ENCODE peak calls at places on chromosomes 1 and 21, in eight cellular contexts. J is tibial artery, G is AG08395, R is amniotic epithelial cell, A is cardiac fibroblast, Q is right cardiac atrium, P is left ventricle myocardium inferior, M is NT2/D1. K is an unnamed sample.

GRCh38 chr1:67700220-67700619 is 15.2 kb downstream of the GADD45A start:
- DNase-seq in G (no peak), Q (no peak), R (no peak), M (no peak), J (no peak), P (no peak), A (no peak), K (no peak)

GRCh38 chr1:180851995-180852887 is 60.5 kb upstream of the KIAA1614 start:
- DNase-seq in M (no peak), J (no peak), R (no peak), A (no peak), Q (no peak), G (no peak), P (no peak), K (no peak)

GRCh38 chr21:45551316-45551715 is 9.1 kb upstream of the SLC19A1 start:
- DNase-seq in P (peak; percentile 9), Q (no peak), R (peak; percentile 67), G (peak; percentile 64), J (no peak), M (no peak), A (peak; percentile 65), K (no peak)

GRCh38 chr21:20875741-20876140 is 122.5 kb upstream of the NCAM2 start:
- DNase-seq in G (no peak), R (peak; percentile 36), P (no peak), M (peak; percentile 3), J (no peak), A (no peak), Q (no peak), K (no peak)

GRCh38 chr1:218336353-218336752 is 8.8 kb upstream of the TGFB2 start:
- DNase-seq in R (no peak), Q (no peak), M (no peak), A (no peak), J (no peak), G (no peak), P (no peak), K (no peak)

GRCh38 chr1:80531182-80531581 is 1269.6 kb upstream of the ADGRL2 start:
- DNase-seq in P (no peak), M (no peak), A (peak; percentile 19), R (no peak), G (no peak), J (no peak), Q (no peak), K (no peak)

GRCh38 chr1:243763806-243764205 is 86.2 kb downstream of the AKT3 start:
- DNase-seq in Q (no peak), A (no peak), J (no peak), R (no peak), M (no peak), G (no peak), P (no peak), K (no peak)

GRCh38 chr1:93338426-93338825 is 7.3 kb upstream of the DR1 start:
- DNase-seq in M (no peak), J (no peak), Q (no peak), P (no peak), G (peak; percentile 88), A (peak; percentile 89), R (peak; percentile 95), K (no peak)

GRCh38 chr21:25515484-25516405 is 91.5 kb downstream of the MRPL39 start:
- DNase-seq in Q (no peak), P (no peak), M (no peak), J (no peak), G (no peak), A (peak; percentile 9), R (no peak), K (no peak)

GRCh38 chr1:206713070-206713469 is 28.4 kb downstream of the MAPKAPK2 start:
- DNase-seq in G (no peak), M (no peak), Q (no peak), P (no peak), R (no peak), J (no peak), A (no peak), K (no peak)

GRCh38 chr1:108595510-108595909 is 35.6 kb downstream of the EEIG2 start:
- DNase-seq in R (peak; percentile 64), A (peak; percentile 90), Q (no peak), J (no peak), G (no peak), P (no peak), M (no peak), K (no peak)

GRCh38 chr1:212498243-212498642 is 65.5 kb downstream of the NENF start:
- DNase-seq in G (peak; percentile 45), J (no peak), R (peak; percentile 95), P (no peak), A (peak; percentile 88), Q (no peak), M (no peak), K (no peak)

GRCh38 chr1:27152829-27153548 is 1.9 kb downstream of the SLC9A1 start:
- DNase-seq in Q (no peak), G (no peak), M (no peak), A (no peak), R (no peak), P (no peak), J (no peak), K (no peak)

GRCh38 chr1:181562395-181562794 is 79.1 kb downstream of the CACNA1E start:
- DNase-seq in G (no peak), Q (no peak), A (no peak), R (no peak), P (no peak), M (no peak), J (no peak), K (no peak)

GRCh38 chr1:102191723-102192122 is 195.0 kb upstream of the OLFM3 start:
- DNase-seq in P (no peak), Q (no peak), A (peak; percentile 3), J (no peak), M (peak; percentile 64), G (no peak), R (no peak), K (no peak)

GRCh38 chr21:42523941-42524340 is 10.3 kb downstream of the SLC37A1 start:
- DNase-seq in Q (no peak), G (no peak), A (no peak), M (no peak), P (no peak), J (no peak), R (no peak), K (no peak)

GRCh38 chr1:160789702-160790611 is 6.0 kb upstream of the LY9 start:
- DNase-seq in R (peak; percentile 37), M (no peak), P (no peak), G (no peak), A (no peak), J (no peak), Q (no peak), K (no peak)

GRCh38 chr1:109771712-109772657 is 8.3 kb upstream of the EPS8L3 start:
- DNase-seq in P (peak; percentile 10), G (no peak), R (peak; percentile 8), M (no peak), A (no peak), Q (peak; percentile 12), J (no peak), K (peak; percentile 32)

GRCh38 chr1:1085171-1085841 is 11.2 kb upstream of the RNF223 start:
- DNase-seq in Q (no peak), P (no peak), G (no peak), M (no peak), A (no peak), J (peak; percentile 9), R (no peak), K (no peak)

GRCh38 chr1:30064547-30064946 is 658.8 kb downstream of the MATN1 start:
- DNase-seq in M (no peak), R (no peak), J (no peak), A (no peak), Q (no peak), G (no peak), P (no peak), K (no peak)

GRCh38 chr21:29947119-29947518 is 7.3 kb upstream of the GRIK1 start:
- DNase-seq in Q (no peak), A (no peak), J (no peak), R (no peak), M (no peak), G (no peak), P (no peak), K (no peak)

GRCh38 chr1:56816909-56817308 is 2.3 kb downstream of the FYB2 start:
- DNase-seq in R (no peak), Q (no peak), P (no peak), J (no peak), G (no peak), M (no peak), A (no peak), K (no peak)

GRCh38 chr1:234624718-234625117 is 14.7 kb upstream of the IRF2BP2 start:
- DNase-seq in A (peak; percentile 20), J (no peak), M (no peak), Q (no peak), G (no peak), P (no peak), R (no peak), K (no peak)